ENCODE peak calls at places on chromosomes 2 and 18, in eight cellular contexts. One of them, this sample, is unnamed.

GRCh38 chr2:160869411-160869810 is 290.8 kb upstream of the TANK start:
- DNase-seq in neural progenitor cell: no peak
- DNase-seq in tibial artery: no peak
- DNase-seq in fibroblast of villous mesenchyme: peak
- DNase-seq in MCF 10A: peak
- DNase-seq in left ventricle myocardium inferior: no peak
- DNase-seq in foreskin keratinocyte: peak
- DNase-seq in CD4-positive, alpha-beta T cell: no peak
- DNase-seq in this sample: peak

GRCh38 chr2:135043345-135043744 is 3.9 kb downstream of the MAP3K19 start:
- DNase-seq in CD4-positive, alpha-beta T cell: peak
- DNase-seq in tibial artery: no peak
- DNase-seq in neural progenitor cell: no peak
- DNase-seq in MCF 10A: no peak
- DNase-seq in left ventricle myocardium inferior: no peak
- DNase-seq in fibroblast of villous mesenchyme: no peak
- DNase-seq in foreskin keratinocyte: no peak
- DNase-seq in this sample: no peak

GRCh38 chr2:88874063-88874657 is 182.7 kb downstream of the RPIA start:
- DNase-seq in left ventricle myocardium inferior: no peak
- DNase-seq in tibial artery: no peak
- DNase-seq in MCF 10A: peak
- DNase-seq in neural progenitor cell: peak
- DNase-seq in CD4-positive, alpha-beta T cell: peak
- DNase-seq in fibroblast of villous mesenchyme: peak
- DNase-seq in foreskin keratinocyte: peak
- DNase-seq in this sample: peak

GRCh38 chr18:26685438-26686173 is 137.3 kb upstream of the KCTD1 start:
- DNase-seq in foreskin keratinocyte: no peak
- DNase-seq in CD4-positive, alpha-beta T cell: no peak
- DNase-seq in tibial artery: no peak
- DNase-seq in left ventricle myocardium inferior: no peak
- DNase-seq in MCF 10A: no peak
- DNase-seq in neural progenitor cell: peak
- DNase-seq in fibroblast of villous mesenchyme: no peak
- DNase-seq in this sample: no peak

GRCh38 chr2:7692657-7693161 is 775.5 kb downstream of the RNF144A start:
- DNase-seq in foreskin keratinocyte: peak
- DNase-seq in MCF 10A: peak
- DNase-seq in left ventricle myocardium inferior: peak
- DNase-seq in CD4-positive, alpha-beta T cell: no peak
- DNase-seq in neural progenitor cell: no peak
- DNase-seq in fibroblast of villous mesenchyme: peak
- DNase-seq in tibial artery: peak
- DNase-seq in this sample: peak

GRCh38 chr2:170714156-170715061 is 728 bp upstream of the SP5 start:
- DNase-seq in tibial artery: peak
- DNase-seq in CD4-positive, alpha-beta T cell: no peak
- DNase-seq in fibroblast of villous mesenchyme: no peak
- DNase-seq in left ventricle myocardium inferior: peak
- DNase-seq in neural progenitor cell: peak
- DNase-seq in foreskin keratinocyte: no peak
- DNase-seq in MCF 10A: peak
- DNase-seq in this sample: peak

GRCh38 chr2:100954044-100954420 is 48.1 kb upstream of the RPL31 start:
- DNase-seq in left ventricle myocardium inferior: no peak
- DNase-seq in MCF 10A: no peak
- DNase-seq in neural progenitor cell: no peak
- DNase-seq in tibial artery: no peak
- DNase-seq in fibroblast of villous mesenchyme: no peak
- DNase-seq in CD4-positive, alpha-beta T cell: no peak
- DNase-seq in foreskin keratinocyte: no peak
- DNase-seq in this sample: no peak

GRCh38 chr2:241458687-241459086 is 49.7 kb downstream of the STK25 start:
- DNase-seq in fibroblast of villous mesenchyme: no peak
- DNase-seq in tibial artery: no peak
- DNase-seq in foreskin keratinocyte: no peak
- DNase-seq in neural progenitor cell: no peak
- DNase-seq in left ventricle myocardium inferior: no peak
- DNase-seq in MCF 10A: no peak
- DNase-seq in CD4-positive, alpha-beta T cell: no peak
- DNase-seq in this sample: no peak

GRCh38 chr18:60322591-60322990 is 50.0 kb downstream of the MC4R start:
- DNase-seq in foreskin keratinocyte: peak
- DNase-seq in MCF 10A: no peak
- DNase-seq in left ventricle myocardium inferior: no peak
- DNase-seq in tibial artery: no peak
- DNase-seq in neural progenitor cell: no peak
- DNase-seq in fibroblast of villous mesenchyme: no peak
- DNase-seq in CD4-positive, alpha-beta T cell: no peak
- DNase-seq in this sample: no peak

GRCh38 chr18:12397793-12398192 is 9.9 kb upstream of the PRELID3A start:
- DNase-seq in left ventricle myocardium inferior: no peak
- DNase-seq in tibial artery: no peak
- DNase-seq in fibroblast of villous mesenchyme: no peak
- DNase-seq in MCF 10A: no peak
- DNase-seq in CD4-positive, alpha-beta T cell: no peak
- DNase-seq in neural progenitor cell: no peak
- DNase-seq in foreskin keratinocyte: no peak
- DNase-seq in this sample: no peak

GRCh38 chr2:120637847-120638246 is 97.8 kb upstream of the GLI2 start:
- DNase-seq in CD4-positive, alpha-beta T cell: no peak
- DNase-seq in left ventricle myocardium inferior: no peak
- DNase-seq in tibial artery: no peak
- DNase-seq in foreskin keratinocyte: no peak
- DNase-seq in neural progenitor cell: no peak
- DNase-seq in fibroblast of villous mesenchyme: no peak
- DNase-seq in MCF 10A: no peak
- DNase-seq in this sample: no peak

GRCh38 chr18:21915546-21915945 is 175.0 kb downstream of the MIB1 start:
- DNase-seq in fibroblast of villous mesenchyme: no peak
- DNase-seq in tibial artery: no peak
- DNase-seq in foreskin keratinocyte: no peak
- DNase-seq in left ventricle myocardium inferior: no peak
- DNase-seq in MCF 10A: no peak
- DNase-seq in neural progenitor cell: no peak
- DNase-seq in CD4-positive, alpha-beta T cell: no peak
- DNase-seq in this sample: no peak

GRCh38 chr2:100244881-100245605 is 77.3 kb downstream of the LONRF2 start:
- DNase-seq in foreskin keratinocyte: no peak
- DNase-seq in left ventricle myocardium inferior: no peak
- DNase-seq in MCF 10A: no peak
- DNase-seq in tibial artery: no peak
- DNase-seq in fibroblast of villous mesenchyme: no peak
- DNase-seq in neural progenitor cell: no peak
- DNase-seq in CD4-positive, alpha-beta T cell: no peak
- DNase-seq in this sample: no peak

GRCh38 chr2:190537765-190538164 is 3.2 kb upstream of the NEMP2 start:
- DNase-seq in neural progenitor cell: no peak
- DNase-seq in left ventricle myocardium inferior: no peak
- DNase-seq in CD4-positive, alpha-beta T cell: no peak
- DNase-seq in MCF 10A: no peak
- DNase-seq in tibial artery: no peak
- DNase-seq in foreskin keratinocyte: peak
- DNase-seq in fibroblast of villous mesenchyme: no peak
- DNase-seq in this sample: no peak

GRCh38 chr18:49619792-49620191 is 57.9 kb downstream of the LIPG start:
- DNase-seq in fibroblast of villous mesenchyme: no peak
- DNase-seq in neural progenitor cell: no peak
- DNase-seq in left ventricle myocardium inferior: no peak
- DNase-seq in foreskin keratinocyte: peak
- DNase-seq in CD4-positive, alpha-beta T cell: no peak
- DNase-seq in MCF 10A: no peak
- DNase-seq in tibial artery: no peak
- DNase-seq in this sample: no peak

GRCh38 chr2:219626540-219626939 is 890 bp upstream of the SLC4A3 start:
- DNase-seq in MCF 10A: no peak
- DNase-seq in CD4-positive, alpha-beta T cell: no peak
- DNase-seq in tibial artery: no peak
- DNase-seq in neural progenitor cell: no peak
- DNase-seq in left ventricle myocardium inferior: no peak
- DNase-seq in foreskin keratinocyte: no peak
- DNase-seq in fibroblast of villous mesenchyme: no peak
- DNase-seq in this sample: no peak

GRCh38 chr2:71678874-71679273 is 225.5 kb downstream of the DYSF start:
- DNase-seq in tibial artery: peak
- DNase-seq in CD4-positive, alpha-beta T cell: no peak
- DNase-seq in MCF 10A: no peak
- DNase-seq in neural progenitor cell: no peak
- DNase-seq in fibroblast of villous mesenchyme: no peak
- DNase-seq in left ventricle myocardium inferior: no peak
- DNase-seq in foreskin keratinocyte: no peak
- DNase-seq in this sample: no peak

DNA sequence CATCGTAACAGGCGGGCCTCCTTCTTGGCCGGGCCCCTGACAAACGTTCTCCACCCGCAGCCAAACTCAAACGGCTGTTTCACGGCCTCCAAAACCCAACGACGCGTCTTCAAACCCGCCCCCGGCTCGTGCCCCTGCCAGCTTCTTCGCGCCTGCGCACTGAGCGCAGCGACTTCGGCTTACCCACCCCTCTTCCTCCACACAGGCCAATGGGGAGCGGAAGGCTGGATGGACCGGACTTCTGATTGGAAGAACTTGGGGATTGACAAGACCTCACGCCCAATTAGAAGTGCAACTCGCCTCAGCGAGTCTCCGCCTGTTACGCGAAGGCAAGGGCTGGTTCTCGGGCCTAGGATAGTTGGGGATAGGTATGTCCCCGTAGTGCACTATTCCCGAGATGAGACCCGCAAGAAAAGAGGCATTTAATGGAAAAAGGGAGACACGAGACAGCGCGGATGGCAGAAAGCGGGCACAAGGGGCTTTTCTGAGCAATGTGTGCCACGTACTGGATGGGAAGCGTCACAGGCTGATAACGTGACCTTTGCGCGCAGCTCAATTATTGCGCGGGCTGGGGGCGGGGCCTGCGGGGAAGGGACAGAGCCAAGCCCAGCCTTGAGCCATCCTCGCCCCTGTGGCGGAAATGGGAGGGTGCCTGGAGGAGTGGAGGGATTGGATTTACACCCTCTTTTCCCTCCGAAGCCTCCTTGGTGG is at the start of gene LAPTM4A:
- DNase-seq in CD4-positive, alpha-beta T cell: peak
- DNase-seq in foreskin keratinocyte: peak
- DNase-seq in fibroblast of villous mesenchyme: peak
- DNase-seq in tibial artery: peak
- DNase-seq in neural progenitor cell: peak
- DNase-seq in left ventricle myocardium inferior: peak
- DNase-seq in MCF 10A: peak
- DNase-seq in this sample: peak
- TF ChIP-seq CTCF in CD4-positive, alpha-beta T cell: no peak
- TF ChIP-seq CTCF in foreskin keratinocyte: peak
- TF ChIP-seq CTCF in fibroblast of villous mesenchyme: no peak
- TF ChIP-seq CTCF in tibial artery: peak
- TF ChIP-seq CTCF in neural progenitor cell: no peak
- TF ChIP-seq CTCF in left ventricle myocardium inferior: peak
- TF ChIP-seq CTCF in MCF 10A: no peak
- TF ChIP-seq CTCF in this sample: no peak

DNA sequence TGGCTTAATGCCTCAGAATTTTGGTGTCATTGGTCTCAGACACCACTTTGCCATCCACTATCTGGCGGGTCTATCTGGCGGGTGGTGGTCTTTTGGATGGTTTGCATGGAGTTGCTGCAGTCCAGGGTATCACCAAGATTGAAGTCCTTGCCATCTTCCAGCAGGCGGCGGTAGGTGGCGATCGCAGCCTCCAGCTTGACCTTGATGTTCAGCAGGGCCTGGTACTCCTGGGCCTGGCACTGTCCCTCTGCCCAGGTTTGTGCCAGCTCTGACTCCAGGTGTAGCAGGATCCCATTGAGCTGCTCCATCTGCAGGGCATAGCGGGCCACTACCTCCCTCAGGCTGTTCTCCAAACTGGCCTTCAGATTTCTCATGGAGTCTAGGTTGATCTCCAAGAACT is 188.2 kb downstream of the MEMO1 start:
- DNase-seq in fibroblast of villous mesenchyme: no peak
- DNase-seq in tibial artery: no peak
- DNase-seq in neural progenitor cell: no peak
- DNase-seq in left ventricle myocardium inferior: no peak
- DNase-seq in MCF 10A: no peak
- DNase-seq in foreskin keratinocyte: no peak
- DNase-seq in CD4-positive, alpha-beta T cell: no peak
- DNase-seq in this sample: no peak
- TF ChIP-seq CTCF in fibroblast of villous mesenchyme: no peak
- TF ChIP-seq CTCF in tibial artery: no peak
- TF ChIP-seq CTCF in neural progenitor cell: no peak
- TF ChIP-seq CTCF in left ventricle myocardium inferior: no peak
- TF ChIP-seq CTCF in MCF 10A: no peak
- TF ChIP-seq CTCF in foreskin keratinocyte: no peak
- TF ChIP-seq CTCF in CD4-positive, alpha-beta T cell: no peak
- TF ChIP-seq CTCF in this sample: no peak

GRCh38 chr2:229879551-229879950 is 42.3 kb downstream of the TRIP12 start:
- DNase-seq in foreskin keratinocyte: no peak
- DNase-seq in MCF 10A: no peak
- DNase-seq in CD4-positive, alpha-beta T cell: no peak
- DNase-seq in tibial artery: no peak
- DNase-seq in left ventricle myocardium inferior: no peak
- DNase-seq in neural progenitor cell: no peak
- DNase-seq in fibroblast of villous mesenchyme: no peak
- DNase-seq in this sample: no peak
- TF ChIP-seq CTCF in foreskin keratinocyte: no peak
- TF ChIP-seq CTCF in MCF 10A: no peak
- TF ChIP-seq CTCF in CD4-positive, alpha-beta T cell: no peak
- TF ChIP-seq CTCF in tibial artery: no peak
- TF ChIP-seq CTCF in left ventricle myocardium inferior: no peak
- TF ChIP-seq CTCF in neural progenitor cell: no peak
- TF ChIP-seq CTCF in fibroblast of villous mesenchyme: no peak
- TF ChIP-seq CTCF in this sample: no peak

GRCh38 chr2:153291718-153292117 is 186.8 kb downstream of the RPRM start:
- DNase-seq in MCF 10A: no peak
- DNase-seq in CD4-positive, alpha-beta T cell: no peak
- DNase-seq in tibial artery: no peak
- DNase-seq in neural progenitor cell: no peak
- DNase-seq in left ventricle myocardium inferior: no peak
- DNase-seq in fibroblast of villous mesenchyme: no peak
- DNase-seq in foreskin keratinocyte: no peak
- DNase-seq in this sample: no peak

GRCh38 chr2:153287109-153287801 is 191.3 kb downstream of the RPRM start:
- DNase-seq in tibial artery: no peak
- DNase-seq in CD4-positive, alpha-beta T cell: no peak
- DNase-seq in fibroblast of villous mesenchyme: no peak
- DNase-seq in MCF 10A: no peak
- DNase-seq in foreskin keratinocyte: no peak
- DNase-seq in left ventricle myocardium inferior: no peak
- DNase-seq in neural progenitor cell: peak
- DNase-seq in this sample: no peak
- TF ChIP-seq CTCF in tibial artery: no peak
- TF ChIP-seq CTCF in CD4-positive, alpha-beta T cell: no peak
- TF ChIP-seq CTCF in fibroblast of villous mesenchyme: no peak
- TF ChIP-seq CTCF in MCF 10A: no peak
- TF ChIP-seq CTCF in foreskin keratinocyte: no peak
- TF ChIP-seq CTCF in left ventricle myocardium inferior: no peak
- TF ChIP-seq CTCF in neural progenitor cell: peak
- TF ChIP-seq CTCF in this sample: no peak

GRCh38 chr2:186205243-186205642 is 280.8 kb upstream of the ZC3H15 start:
- DNase-seq in MCF 10A: no peak
- DNase-seq in CD4-positive, alpha-beta T cell: no peak
- DNase-seq in tibial artery: no peak
- DNase-seq in fibroblast of villous mesenchyme: no peak
- DNase-seq in foreskin keratinocyte: no peak
- DNase-seq in neural progenitor cell: no peak
- DNase-seq in left ventricle myocardium inferior: no peak
- DNase-seq in this sample: no peak

GRCh38 chr2:186209532-186209931 is 276.5 kb upstream of the ZC3H15 start:
- DNase-seq in neural progenitor cell: no peak
- DNase-seq in foreskin keratinocyte: no peak
- DNase-seq in CD4-positive, alpha-beta T cell: no peak
- DNase-seq in left ventricle myocardium inferior: no peak
- DNase-seq in fibroblast of villous mesenchyme: no peak
- DNase-seq in tibial artery: no peak
- DNase-seq in MCF 10A: no peak
- DNase-seq in this sample: no peak
- TF ChIP-seq CTCF in neural progenitor cell: no peak
- TF ChIP-seq CTCF in foreskin keratinocyte: no peak
- TF ChIP-seq CTCF in CD4-positive, alpha-beta T cell: no peak
- TF ChIP-seq CTCF in left ventricle myocardium inferior: no peak
- TF ChIP-seq CTCF in fibroblast of villous mesenchyme: no peak
- TF ChIP-seq CTCF in tibial artery: no peak
- TF ChIP-seq CTCF in MCF 10A: no peak
- TF ChIP-seq CTCF in this sample: no peak

This sample was measured in RWPE1.